ENCODE peak calls at places on chromosomes 3 and 15, in seven cellular contexts. P is left ventricle myocardium inferior, Y is astrocyte of the spinal cord, N is AG04450, M is choroid plexus epithelial cell, B is mucosa of descending colon, X is GM12878. D is an unnamed sample.

GRCh38 chr3:73509812-73510211 is 114.9 kb downstream of the PDZRN3 start:
- DNase-seq in M (no peak), B (no peak), N (peak), X (no peak), Y (no peak), P (no peak), D (no peak)

GRCh38 chr3:54527953-54528352 is 399.9 kb downstream of the LRTM1 start:
- DNase-seq in X (no peak), B (no peak), P (no peak), Y (no peak), N (no peak), M (no peak), D (peak)

GRCh38 chr15:77823736-77824135 is 191.0 kb upstream of the LINGO1 start:
- DNase-seq in B (no peak), N (no peak), Y (no peak), X (no peak), P (no peak), M (no peak), D (no peak)

GRCh38 chr15:85745525-85745924 is 49.2 kb downstream of the KLHL25 start:
- DNase-seq in Y (no peak), M (no peak), B (no peak), P (no peak), N (no peak), X (no peak), D (no peak)

GRCh38 chr3:129199366-129199765 is 15.7 kb upstream of the CNBP start:
- DNase-seq in N (no peak), P (no peak), B (no peak), X (no peak), Y (no peak), M (no peak), D (no peak)

GRCh38 chr3:1380926-1381646 is 288.3 kb downstream of the CNTN6 start:
- DNase-seq in M (no peak), X (no peak), P (no peak), Y (no peak), B (no peak), N (no peak), D (no peak)

GRCh38 chr3:190017575-190018288 is 103.0 kb downstream of the P3H2 start:
- DNase-seq in X (no peak), M (peak), P (no peak), N (peak), B (no peak), Y (peak), D (peak)

GRCh38 chr3:185988080-185988815 is 50.4 kb upstream of the TRA2B start:
- DNase-seq in B (no peak), M (no peak), P (no peak), N (no peak), Y (no peak), X (no peak), D (no peak)

GRCh38 chr3:112005091-112005672 is 6.5 kb downstream of the TAGLN3 start:
- DNase-seq in M (no peak), X (no peak), P (no peak), N (no peak), B (no peak), Y (no peak), D (peak)

GRCh38 chr3:151226825-151227224 is 23.8 kb upstream of the GPR171 start:
- DNase-seq in N (no peak), B (no peak), X (no peak), P (no peak), M (no peak), Y (no peak), D (no peak)

GRCh38 chr15:27414168-27414870 is 443.3 kb downstream of the GABRG3 start:
- DNase-seq in N (no peak), M (peak), X (no peak), B (no peak), Y (peak), P (no peak), D (no peak)

GRCh38 chr3:109532257-109533216 is 195.2 kb upstream of the DPPA4 start:
- DNase-seq in P (no peak), N (peak), Y (peak), X (no peak), M (peak), B (no peak), D (peak)

GRCh38 chr15:70328137-70329115 is 230.7 kb upstream of the TLE3 start:
- DNase-seq in B (peak), P (peak), Y (peak), X (no peak), M (peak), N (peak), D (peak)

GRCh38 chr3:102485701-102486100 is 50.9 kb downstream of the ZPLD1 start:
- DNase-seq in X (no peak), N (no peak), Y (no peak), B (no peak), M (no peak), P (no peak), D (no peak)

GRCh38 chr3:99984668-99985067 is 129.6 kb downstream of the FILIP1L start:
- DNase-seq in N (no peak), B (no peak), Y (no peak), P (no peak), X (no peak), M (no peak), D (no peak)

GRCh38 chr3:64392001-64392400 is 166.7 kb upstream of the PRICKLE2 start:
- DNase-seq in B (no peak), X (no peak), Y (peak), N (no peak), M (no peak), P (no peak), D (no peak)

GRCh38 chr3:157467165-157467564 is 30.5 kb downstream of the PTX3 start:
- DNase-seq in N (no peak), B (no peak), X (no peak), P (no peak), M (peak), Y (peak), D (peak)

GRCh38 chr3:197597335-197597734 is 41.6 kb upstream of the BDH1 start:
- DNase-seq in Y (no peak), N (no peak), B (no peak), M (no peak), X (no peak), P (no peak), D (no peak)

GRCh38 chr3:11719406-11720219 is 75.9 kb upstream of the VGLL4 start:
- DNase-seq in B (peak), Y (peak), X (no peak), N (no peak), M (peak), P (peak), D (no peak)

GRCh38 chr3:111151438-111151837 is 79.8 kb downstream of the NECTIN3 start:
- DNase-seq in P (no peak), B (no peak), N (no peak), Y (peak), X (no peak), M (peak), D (peak)

GRCh38 chr15:33040501-33040900 is 154.0 kb downstream of the FMN1 start:
- DNase-seq in N (no peak), M (no peak), P (no peak), X (no peak), Y (no peak), B (no peak), D (no peak)

GRCh38 chr3:51711352-51712019 is 4.6 kb downstream of the GRM2 start:
- DNase-seq in B (no peak), N (no peak), P (no peak), M (no peak), X (no peak), Y (no peak), D (no peak)

GRCh38 chr3:38549082-38549481 is 52.9 kb downstream of the EXOG start:
- DNase-seq in P (no peak), B (no peak), M (no peak), N (no peak), X (no peak), Y (no peak), D (no peak)

GRCh38 chr3:31179768-31180167 is 285.3 kb upstream of the GADL1 start:
- DNase-seq in Y (no peak), M (no peak), X (no peak), N (no peak), B (no peak), P (no peak), D (no peak)

GRCh38 chr3:187967982-187968381 is 186.0 kb upstream of the LPP start:
- DNase-seq in N (no peak), M (peak), P (no peak), Y (no peak), X (no peak), B (no peak), D (peak)

GRCh38 chr3:66910721-66911120 is 87.4 kb upstream of the KBTBD8 start:
- DNase-seq in B (no peak), Y (no peak), N (no peak), X (no peak), P (no peak), M (no peak), D (no peak)

GRCh38 chr3:123722021-123722420 is 137.2 kb upstream of the HACD2 start:
- DNase-seq in N (no peak), M (no peak), B (no peak), X (no peak), P (no peak), Y (no peak), D (no peak)

GRCh38 chr3:87164245-87164644 is 62.9 kb upstream of the CHMP2B start:
- DNase-seq in P (no peak), X (no peak), M (no peak), N (no peak), B (no peak), Y (no peak), D (no peak)

GRCh38 chr3:5841609-5842008 is 654.1 kb downstream of the EDEM1 start:
- DNase-seq in N (no peak), P (no peak), B (no peak), M (no peak), Y (no peak), X (no peak), D (no peak)

GRCh38 chr15:73264881-73265280 is 103.9 kb downstream of the HCN4 start:
- DNase-seq in X (no peak), M (no peak), P (no peak), Y (no peak), B (no peak), N (no peak), D (no peak)

GRCh38 chr3:7371693-7372572 is 511.0 kb downstream of the GRM7 start:
- DNase-seq in Y (no peak), B (no peak), N (no peak), X (no peak), P (no peak), M (no peak), D (no peak)

GRCh38 chr15:29825205-29825604 is 2.9 kb upstream of the TJP1 start:
- DNase-seq in M (peak), N (no peak), Y (no peak), P (no peak), X (peak), B (no peak), D (no peak)

GRCh38 chr15:69841046-69841828 is 256.5 kb downstream of the TLE3 start:
- DNase-seq in X (no peak), N (no peak), P (no peak), Y (no peak), B (no peak), M (no peak), D (no peak)

GRCh38 chr15:69531302-69532027 is 78.8 kb downstream of the RPLP1 start:
- DNase-seq in M (no peak), N (no peak), Y (no peak), X (no peak), P (no peak), B (no peak), D (no peak)

GRCh38 chr3:107429330-107430181 is 52.3 kb downstream of the CCDC54 start:
- DNase-seq in P (peak), X (no peak), N (peak), B (peak), Y (peak), M (peak), D (peak)

GRCh38 chr3:9915252-9916141 is 1.4 kb upstream of the IL17RC start:
- DNase-seq in X (no peak), P (peak), N (no peak), M (peak), B (peak), Y (peak), D (peak)

GRCh38 chr3:104831076-104831475 is 535.6 kb upstream of the ALCAM start:
- DNase-seq in N (no peak), X (no peak), M (peak), B (no peak), P (no peak), Y (no peak), D (no peak)
- H3K4me3 ChIP-seq in N (no peak), X (no peak), M (no peak), B (no peak), P (no peak), Y (no peak), D (no peak)

DNA sequence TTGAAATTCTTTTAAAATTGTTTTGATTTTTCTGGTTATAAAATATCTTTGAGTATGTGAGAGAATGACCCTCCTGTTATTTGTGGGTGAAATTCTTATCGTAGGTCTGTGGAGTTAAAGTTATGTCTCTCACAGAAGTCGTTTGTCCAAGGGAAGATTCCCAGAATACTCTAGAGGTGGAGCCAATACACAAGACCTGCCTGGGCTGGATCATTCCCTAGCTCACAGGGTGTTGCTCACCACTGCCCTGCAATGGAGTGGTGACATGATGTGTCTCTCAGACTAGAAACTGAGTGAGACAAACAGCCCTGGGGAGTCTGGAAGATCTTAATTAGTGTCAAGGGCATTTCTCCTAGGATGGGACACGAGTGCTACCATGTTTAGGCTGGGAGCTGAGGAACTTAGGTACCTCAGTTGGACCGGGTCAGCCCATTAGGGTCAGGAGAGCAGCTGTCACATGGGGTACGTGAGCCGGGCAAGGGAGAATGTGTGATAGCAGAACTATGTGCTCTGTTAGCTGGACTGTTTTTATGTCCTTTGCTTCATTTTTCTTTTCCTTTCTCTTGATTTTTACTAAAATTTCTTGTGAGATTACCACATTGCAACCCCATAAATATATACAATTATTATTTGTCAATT is 53.6 kb upstream of the MYO5C start:
- DNase-seq in N (no peak), P (no peak), X (no peak), M (peak), B (no peak), Y (no peak), D (no peak)
- TF ChIP-seq CTCF in N (no peak), P (no peak), X (no peak), M (no peak), B (no peak), Y (no peak), D (no peak)

GRCh38 chr3:132416807-132417694 is at the start of gene DNAJC13:
- DNase-seq in Y (peak), P (peak), B (peak), X (peak), M (peak), N (peak), D (peak)

GRCh38 chr3:132417695-132418520 is 606 bp downstream of the DNAJC13 start:
- DNase-seq in X (peak), Y (peak), B (no peak), N (peak), M (peak), P (peak), D (peak)

GRCh38 chr3:132421832-132422231 is 4.5 kb downstream of the DNAJC13 start:
- DNase-seq in M (peak), N (peak), P (no peak), Y (peak), B (no peak), X (no peak), D (peak)

GRCh38 chr3:132418916-132419315 is 1.6 kb downstream of the DNAJC13 start:
- DNase-seq in X (no peak), B (no peak), Y (peak), P (no peak), M (peak), N (no peak), D (peak)

DNA sequence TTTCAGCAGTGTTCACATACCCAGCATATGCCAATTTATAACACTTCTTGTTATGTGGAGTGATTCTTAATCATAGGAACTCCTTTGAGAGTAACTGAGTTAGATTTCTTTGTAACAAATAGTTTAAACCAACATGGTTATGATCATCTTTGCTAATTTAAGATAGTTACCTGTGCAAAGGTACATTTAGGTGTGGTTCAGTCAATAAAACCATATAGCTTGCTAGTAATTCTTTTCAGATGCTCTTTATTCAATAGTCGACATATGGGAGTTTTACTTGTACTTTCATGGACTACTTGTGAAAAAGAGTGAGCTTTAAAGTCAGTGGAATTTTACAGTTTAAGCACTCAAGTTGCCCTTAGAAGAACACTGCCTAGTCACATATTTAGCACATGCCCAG is 5.2 kb downstream of the DNAJC13 start:
- DNase-seq in P (no peak), N (no peak), M (no peak), X (no peak), Y (no peak), B (no peak), D (no peak)
- H3K4me3 ChIP-seq in P (no peak), N (no peak), M (no peak), X (no peak), Y (no peak), B (no peak), D (no peak)

GRCh38 chr15:94666553-94666952 is 435.2 kb downstream of the MCTP2 start:
- DNase-seq in M (no peak), Y (no peak), X (no peak), P (no peak), N (no peak), B (no peak), D (no peak)
- TF ChIP-seq CTCF in M (peak), Y (no peak), X (no peak), P (no peak), N (no peak), B (no peak), D (no peak)

DNA sequence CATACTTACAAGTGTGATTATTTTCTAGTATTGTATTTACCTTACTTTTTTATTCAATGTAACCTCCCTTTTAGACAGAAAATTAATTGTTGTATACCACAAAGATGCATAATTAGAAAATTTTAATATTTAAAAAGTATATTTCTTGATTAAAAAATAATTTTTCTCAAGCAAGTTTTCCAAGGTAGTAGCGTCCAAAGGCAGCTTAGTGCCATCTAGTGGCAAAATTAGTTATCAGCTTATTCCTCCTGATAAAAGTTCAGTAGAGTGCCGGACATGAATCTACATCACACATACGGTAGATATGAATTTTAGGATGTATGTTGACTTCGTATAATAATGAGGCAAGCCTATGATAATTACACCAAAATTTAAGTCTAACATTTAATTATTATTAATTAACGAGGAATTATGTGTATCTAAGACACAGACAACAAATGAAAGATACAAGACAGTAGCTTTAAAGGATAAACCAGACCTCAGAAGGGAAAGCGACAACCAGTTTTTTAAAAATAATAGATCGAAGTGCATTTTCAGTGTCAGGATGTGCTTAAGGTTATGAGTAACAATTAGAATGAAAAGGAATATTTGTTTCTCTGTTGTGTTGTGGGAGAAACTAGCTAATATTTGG is 405.9 kb downstream of the ROBO1 start:
- DNase-seq in Y (peak), M (peak), X (no peak), N (peak), B (no peak), P (no peak), D (peak)
- H3K4me3 ChIP-seq in Y (no peak), M (peak), X (no peak), N (no peak), B (no peak), P (peak), D (no peak)

GRCh38 chr15:49627407-49627877 is 6.6 kb downstream of the DTWD1 start:
- DNase-seq in B (no peak), N (peak), M (peak), X (no peak), Y (peak), P (no peak), D (peak)
- TF ChIP-seq CTCF in B (no peak), N (no peak), M (no peak), X (no peak), Y (no peak), P (no peak), D (no peak)

GRCh38 chr3:48268936-48269551 is 28.1 kb downstream of the ZNF589 start:
- DNase-seq in Y (no peak), B (peak), M (no peak), N (no peak), P (no peak), X (no peak), D (peak)

GRCh38 chr3:48270306-48270705 is 29.4 kb downstream of the ZNF589 start:
- DNase-seq in N (no peak), X (no peak), P (no peak), B (no peak), M (no peak), Y (no peak), D (no peak)

GRCh38 chr3:48267782-48268181 is 26.9 kb downstream of the ZNF589 start:
- DNase-seq in P (no peak), X (no peak), B (no peak), Y (no peak), N (no peak), M (no peak), D (no peak)

GRCh38 chr3:48269592-48269991 is 28.7 kb downstream of the ZNF589 start:
- DNase-seq in X (no peak), Y (no peak), P (no peak), M (no peak), B (no peak), N (no peak), D (no peak)

DNA sequence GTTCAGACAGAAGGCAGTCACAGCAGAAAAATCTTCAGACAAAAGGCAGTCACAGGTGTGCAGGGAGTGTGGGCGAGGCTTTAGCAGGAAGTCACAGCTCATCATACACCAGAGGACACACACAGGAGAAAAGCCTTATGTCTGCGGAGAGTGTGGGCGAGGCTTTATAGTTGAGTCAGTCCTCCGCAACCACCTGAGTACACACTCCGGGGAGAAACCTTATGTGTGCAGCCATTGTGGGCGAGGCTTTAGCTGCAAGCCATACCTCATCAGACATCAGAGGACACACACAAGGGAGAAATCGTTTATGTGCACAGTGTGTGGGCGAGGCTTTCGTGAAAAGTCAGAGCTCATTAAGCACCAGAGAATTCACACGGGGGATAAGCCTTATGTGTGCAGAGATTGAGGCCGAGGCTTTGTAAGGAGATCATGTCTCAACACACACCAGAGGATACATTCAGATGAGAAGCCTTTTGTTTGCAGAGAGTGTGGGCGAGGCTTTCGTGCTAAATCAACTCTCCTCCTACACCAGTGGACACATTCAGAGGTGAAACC is 27.6 kb downstream of the ZNF589 start:
- DNase-seq in M (no peak), X (peak), Y (no peak), P (no peak), B (peak), N (no peak), D (peak)
- H3K4me3 ChIP-seq in M (no peak), X (no peak), Y (no peak), P (no peak), B (no peak), N (no peak), D (no peak)

D was measured in fibroblast of mammary gland.